ENCODE peak calls at places on chromosome 14, in five cellular contexts. S, X, O, Q and G are unnamed samples.

GRCh38 chr14:60094306-60094897 is 2.7 kb downstream of the PCNX4 start:
- DNase-seq in S (no peak), X (no peak), O (peak; percentile 27), Q (peak; percentile 31), G (peak; percentile 68)

GRCh38 chr14:90671835-90672234 is 144.4 kb downstream of the TTC7B start:
- DNase-seq in S (no peak), X (no peak), O (no peak), Q (no peak), G (no peak)

GRCh38 chr14:64734990-64735389 is 30.8 kb downstream of the PLEKHG3 start:
- DNase-seq in S (no peak), X (no peak), O (no peak), Q (no peak), G (no peak)

GRCh38 chr14:91264151-91265150 is 19.9 kb upstream of the GPR68 start:
- DNase-seq in S (no peak), X (no peak), O (peak; percentile 40), Q (no peak), G (no peak)

GRCh38 chr14:103144085-103144484 is 20.8 kb downstream of the TNFAIP2 start:
- DNase-seq in S (no peak), X (no peak), O (no peak), Q (no peak), G (no peak)

GRCh38 chr14:103428732-103429556 is 43.7 kb downstream of the MARK3 start:
- DNase-seq in S (no peak), X (no peak), O (no peak), Q (no peak), G (no peak)

GRCh38 chr14:96723946-96724345 is 73.2 kb upstream of the VRK1 start:
- DNase-seq in S (no peak), X (no peak), O (no peak), Q (no peak), G (no peak)

GRCh38 chr14:28751467-28752058 is 15.0 kb upstream of the FOXG1 start:
- DNase-seq in S (peak; percentile 33), X (no peak), O (peak; percentile 85), Q (peak; percentile 3), G (peak; percentile 75)

GRCh38 chr14:102544745-102545460 is 35.3 kb upstream of the ANKRD9 start:
- DNase-seq in S (peak; percentile 75), X (no peak), O (peak; percentile 67), Q (no peak), G (peak; percentile 35)

GRCh38 chr14:88960528-88960927 is 136.1 kb downstream of the TTC8 start:
- DNase-seq in S (peak; percentile 27), X (no peak), O (no peak), Q (no peak), G (no peak)

GRCh38 chr14:60514378-60515243 is 5.7 kb downstream of the SIX6 start:
- DNase-seq in S (no peak), X (no peak), O (peak; percentile 97), Q (no peak), G (no peak)

GRCh38 chr14:102917469-102918211 is 4.8 kb upstream of the AMN start:
- DNase-seq in S (peak; percentile 77), X (no peak), O (peak; percentile 81), Q (no peak), G (peak; percentile 71)

DNA sequence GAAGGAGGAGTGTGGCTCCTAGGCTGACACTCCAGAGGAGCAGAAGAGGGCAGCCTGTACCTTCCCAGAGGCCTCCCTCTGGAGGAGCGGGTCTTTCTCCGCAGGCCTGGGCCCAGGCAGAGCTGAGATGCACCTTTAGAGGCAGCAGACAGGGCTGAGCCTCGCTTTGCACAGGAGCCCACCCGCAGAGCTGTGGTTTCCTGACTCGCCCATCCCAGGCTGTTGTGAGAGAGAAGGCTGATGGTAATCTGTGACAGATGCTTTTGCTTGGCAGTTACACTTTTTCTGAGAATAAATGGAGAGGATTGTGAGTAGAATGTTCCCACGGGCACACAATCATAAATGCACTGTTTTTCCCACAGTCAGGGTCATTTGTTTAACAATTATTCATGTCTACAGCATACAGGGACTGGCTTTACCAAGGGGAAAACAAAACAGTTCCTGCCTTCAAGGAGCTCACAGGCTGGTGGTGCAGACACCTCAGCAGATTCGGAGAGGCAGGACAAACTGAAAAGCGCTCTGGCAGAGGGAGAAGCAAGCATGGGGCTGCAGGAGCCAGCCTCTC is 13.9 kb downstream of the EVL start:
- DNase-seq in S (peak; percentile 34), X (no peak), O (peak; percentile 42), Q (no peak), G (peak; percentile 35)
- TF ChIP-seq CTCF in S (no peak), X (no peak), O (no peak), Q (no peak), G (no peak)

GRCh38 chr14:21192447-21192822 is 36.6 kb upstream of the OR5AU1 start:
- DNase-seq in S (no peak), X (no peak), O (no peak), Q (no peak), G (no peak)
- H3K4me3 ChIP-seq in S (peak overlapping the region; percentile 21), X (no peak overlapping the region), O (peak overlapping the region; percentile 24), Q (no peak overlapping the region), G (no peak overlapping the region)

GRCh38 chr14:105165134-105165704 is 3.4 kb downstream of the JAG2 start:
- DNase-seq in S (peak; percentile 46), X (no peak), O (no peak), Q (no peak), G (no peak)
- TF ChIP-seq CTCF in S (no peak), X (no peak), O (no peak), Q (no peak), G (no peak)

GRCh38 chr14:61839452-61839851 is 77.2 kb downstream of the SNAPC1 start:
- DNase-seq in S (no peak), X (no peak), O (no peak), Q (no peak), G (no peak)

GRCh38 chr14:61837336-61838229 is 75.4 kb downstream of the SNAPC1 start:
- DNase-seq in S (peak; percentile 81), X (peak; percentile 6), O (peak; percentile 87), Q (peak; percentile 41), G (peak; percentile 83)

GRCh38 chr14:61836807-61837206 is 74.6 kb downstream of the SNAPC1 start:
- DNase-seq in S (no peak), X (no peak), O (no peak), Q (no peak), G (no peak)

GRCh38 chr14:61836184-61836583 is 74.0 kb downstream of the SNAPC1 start:
- DNase-seq in S (no peak), X (no peak), O (no peak), Q (no peak), G (no peak)

DNA sequence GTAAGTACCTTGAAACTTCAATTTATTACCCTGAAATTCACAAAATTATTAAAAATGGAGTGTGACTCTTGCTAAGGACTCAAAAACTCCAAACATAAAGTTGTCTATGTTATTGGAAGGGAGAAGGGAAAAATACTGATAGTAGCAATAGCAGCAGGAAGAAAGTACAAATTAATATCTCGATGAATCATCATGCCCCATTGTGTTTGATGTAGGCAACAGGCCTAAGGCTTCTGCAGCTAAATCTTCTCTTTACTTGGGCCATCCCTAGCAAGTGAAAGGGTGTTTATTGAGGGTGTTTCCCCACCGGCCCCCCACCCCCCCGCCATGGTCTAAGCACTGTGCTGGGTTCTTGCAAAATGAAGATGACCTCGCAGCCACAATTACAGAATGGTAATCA is 76.4 kb downstream of the SNAPC1 start:
- DNase-seq in S (no peak), X (no peak), O (no peak), Q (no peak), G (no peak)
- H3K4me3 ChIP-seq in S (no peak overlapping the region), X (no peak overlapping the region), O (no peak overlapping the region), Q (no peak overlapping the region), G (no peak overlapping the region)

GRCh38 chr14:38605193-38606114 is 349.6 kb upstream of the CLEC14A start:
- DNase-seq in S (no peak), X (no peak), O (peak; percentile 6), Q (no peak), G (no peak)
- TF ChIP-seq CTCF in S (no peak), X (no peak), O (peak; percentile 52), Q (no peak), G (no peak)

DNA sequence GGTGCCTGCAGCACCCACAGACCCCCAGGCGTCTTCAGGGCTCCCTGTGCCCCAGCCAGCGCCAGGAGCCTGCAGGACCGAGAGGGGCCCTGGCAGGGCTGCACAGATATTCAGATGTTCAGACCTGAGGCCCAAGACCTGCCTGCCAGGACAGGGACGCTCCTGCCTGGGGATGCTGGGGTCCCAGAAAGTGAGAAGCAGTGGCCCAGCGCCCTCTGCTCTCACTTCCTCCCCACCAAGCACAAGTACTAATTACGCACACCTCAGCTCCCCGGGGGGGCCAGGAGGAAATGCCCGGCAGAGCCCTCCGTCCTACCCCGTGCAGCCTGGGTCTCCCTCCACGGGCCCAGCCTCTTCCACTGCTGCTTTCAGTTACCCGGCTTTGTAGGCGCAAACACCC is 28.8 kb upstream of the INF2 start:
- DNase-seq in S (no peak), X (no peak), O (no peak), Q (peak; percentile 61), G (peak; percentile 70)
- H3K4me3 ChIP-seq in S (no peak overlapping the region), X (no peak overlapping the region), O (no peak overlapping the region), Q (peak overlapping the region; percentile 53), G (peak overlapping the region; percentile 22)

GRCh38 chr14:100267990-100268389 is 29.0 kb downstream of the YY1 start:
- DNase-seq in S (no peak), X (no peak), O (no peak), Q (no peak), G (no peak)

GRCh38 chr14:100274250-100274649 is 32.0 kb downstream of the SLC25A29 start:
- DNase-seq in S (no peak), X (no peak), O (no peak), Q (no peak), G (no peak)

GRCh38 chr14:100275214-100275613 is 31.0 kb downstream of the SLC25A29 start:
- DNase-seq in S (no peak), X (no peak), O (no peak), Q (no peak), G (no peak)

GRCh38 chr14:100268591-100269207 is 29.8 kb downstream of the YY1 start:
- DNase-seq in S (peak; percentile 35), X (no peak), O (no peak), Q (no peak), G (no peak)

DNA sequence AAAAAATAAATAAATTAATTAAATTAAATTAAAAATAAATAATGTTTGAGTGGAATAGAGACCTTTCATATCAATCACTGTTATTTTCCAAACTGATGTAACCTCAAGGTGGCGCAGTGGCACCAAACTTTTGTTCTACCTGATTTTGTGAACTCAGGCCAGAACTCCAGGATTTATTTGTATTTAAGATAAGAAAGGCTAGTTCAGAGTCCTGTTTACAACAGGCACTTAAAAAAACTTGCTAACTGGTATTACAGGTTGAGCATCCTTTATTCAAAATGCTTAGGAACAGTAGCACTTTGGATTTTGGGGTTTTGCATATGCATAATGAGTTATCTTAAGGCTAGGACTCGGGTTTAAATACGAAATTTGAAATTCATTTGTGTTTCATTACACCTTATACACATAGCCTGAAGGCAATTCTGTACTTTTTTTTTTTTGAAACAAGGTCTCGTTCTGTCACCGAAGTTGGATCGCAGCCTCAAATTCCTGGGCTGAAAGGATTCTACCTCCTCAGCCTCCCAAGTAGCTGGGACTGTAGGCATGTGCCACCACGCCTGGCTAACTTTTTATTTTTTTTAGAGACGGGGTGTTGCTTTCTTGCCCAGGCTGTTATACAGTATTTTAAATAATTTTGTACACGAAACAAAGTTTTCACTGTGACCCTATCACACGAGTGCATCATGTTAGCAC is 32.4 kb downstream of the YY1 start:
- DNase-seq in S (peak; percentile 80), X (no peak), O (no peak), Q (no peak), G (no peak)
- TF ChIP-seq CTCF in S (peak; percentile 30), X (peak; percentile 53), O (peak; percentile 48), Q (peak; percentile 42), G (peak; percentile 20)

GRCh38 chr14:68685419-68686211 is 107.3 kb downstream of the ZFP36L1 start:
- DNase-seq in S (no peak), X (peak; percentile 17), O (no peak), Q (peak; percentile 78), G (peak; percentile 91)
- H3K4me3 ChIP-seq in S (no peak overlapping the region), X (no peak overlapping the region), O (no peak overlapping the region), Q (no peak overlapping the region), G (no peak overlapping the region)